ENCODE peak calls at places on chromosomes 11 and 22, in ten cellular contexts. One of them, this sample, is unnamed.

GRCh38 chr11:107587306-107587979 is 3.5 kb upstream of the ELMOD1 start:
- DNase-seq in Karpas-422: no peak
- DNase-seq in body of pancreas: no peak
- DNase-seq in A549: no peak
- DNase-seq in kidney: no peak
- DNase-seq in GM23338: no peak
- DNase-seq in cardiac muscle cell: no peak
- DNase-seq in testis: no peak
- DNase-seq in OCI-LY7: no peak
- DNase-seq in effector memory CD4-positive, alpha-beta T cell: no peak
- DNase-seq in this sample: no peak

GRCh38 chr11:119426142-119426541 is 3.2 kb upstream of the THY1 start:
- DNase-seq in kidney: no peak
- DNase-seq in effector memory CD4-positive, alpha-beta T cell: no peak
- DNase-seq in Karpas-422: no peak
- DNase-seq in OCI-LY7: no peak
- DNase-seq in testis: no peak
- DNase-seq in GM23338: peak; percentile 63
- DNase-seq in A549: no peak
- DNase-seq in body of pancreas: no peak
- DNase-seq in cardiac muscle cell: no peak
- DNase-seq in this sample: no peak

GRCh38 chr22:19036229-19036522 is 86.0 kb downstream of the DGCR2 start:
- DNase-seq in Karpas-422: no peak
- DNase-seq in testis: no peak
- DNase-seq in cardiac muscle cell: no peak
- DNase-seq in A549: no peak
- DNase-seq in GM23338: no peak
- DNase-seq in kidney: no peak
- DNase-seq in effector memory CD4-positive, alpha-beta T cell: no peak
- DNase-seq in OCI-LY7: no peak
- DNase-seq in body of pancreas: no peak
- DNase-seq in this sample: no peak

GRCh38 chr11:69876013-69876412 is 56.8 kb upstream of the FGF3 start:
- DNase-seq in OCI-LY7: no peak
- DNase-seq in cardiac muscle cell: no peak
- DNase-seq in body of pancreas: no peak
- DNase-seq in effector memory CD4-positive, alpha-beta T cell: no peak
- DNase-seq in kidney: peak; percentile 45
- DNase-seq in GM23338: no peak
- DNase-seq in testis: no peak
- DNase-seq in A549: no peak
- DNase-seq in Karpas-422: no peak
- DNase-seq in this sample: no peak

GRCh38 chr11:59175104-59175503 is 3.2 kb downstream of the DTX4 start:
- DNase-seq in OCI-LY7: no peak
- DNase-seq in A549: no peak
- DNase-seq in testis: no peak
- DNase-seq in GM23338: no peak
- DNase-seq in body of pancreas: no peak
- DNase-seq in cardiac muscle cell: no peak
- DNase-seq in effector memory CD4-positive, alpha-beta T cell: no peak
- DNase-seq in kidney: no peak
- DNase-seq in Karpas-422: no peak
- DNase-seq in this sample: no peak

GRCh38 chr11:12094872-12095800 is 15.3 kb upstream of the MICAL2 start:
- DNase-seq in effector memory CD4-positive, alpha-beta T cell: no peak
- DNase-seq in A549: no peak
- DNase-seq in kidney: no peak
- DNase-seq in cardiac muscle cell: peak; percentile 42
- DNase-seq in OCI-LY7: no peak
- DNase-seq in Karpas-422: no peak
- DNase-seq in GM23338: no peak
- DNase-seq in testis: peak; percentile 78
- DNase-seq in body of pancreas: peak; percentile 30
- DNase-seq in this sample: peak; percentile 87

GRCh38 chr11:46529086-46529905 is 64.5 kb downstream of the AMBRA1 start:
- DNase-seq in GM23338: peak; percentile 91
- DNase-seq in body of pancreas: peak; percentile 64
- DNase-seq in effector memory CD4-positive, alpha-beta T cell: peak; percentile 29
- DNase-seq in cardiac muscle cell: peak; percentile 81
- DNase-seq in A549: peak; percentile 73
- DNase-seq in OCI-LY7: peak; percentile 76
- DNase-seq in testis: peak; percentile 82
- DNase-seq in kidney: no peak
- DNase-seq in Karpas-422: peak; percentile 88
- DNase-seq in this sample: peak; percentile 77

GRCh38 chr11:66882540-66882939 is 25.7 kb downstream of the LRFN4 start:
- DNase-seq in A549: no peak
- DNase-seq in GM23338: no peak
- DNase-seq in effector memory CD4-positive, alpha-beta T cell: no peak
- DNase-seq in OCI-LY7: no peak
- DNase-seq in body of pancreas: no peak
- DNase-seq in Karpas-422: no peak
- DNase-seq in cardiac muscle cell: no peak
- DNase-seq in testis: no peak
- DNase-seq in kidney: no peak
- DNase-seq in this sample: no peak

DNA sequence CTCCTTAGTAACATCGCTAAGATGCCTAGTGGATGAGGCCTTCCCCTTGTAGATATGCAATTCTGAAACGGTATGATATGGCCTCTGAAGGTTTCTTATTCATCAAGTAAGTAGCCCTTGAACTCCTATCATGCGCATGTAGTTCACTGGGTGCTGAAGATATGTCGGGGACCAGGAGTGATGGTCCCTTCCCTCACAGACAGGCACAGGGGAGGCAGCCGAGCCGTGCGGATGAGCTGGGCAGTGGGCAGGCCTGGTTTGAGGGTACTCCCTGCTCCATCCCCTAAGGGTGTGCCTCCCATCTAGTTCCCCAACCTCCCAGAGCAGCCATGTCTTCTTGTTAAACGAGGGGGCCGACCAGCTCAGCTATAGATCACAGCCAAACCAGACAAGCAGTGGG is 40.1 kb downstream of the TP53I11 start:
- DNase-seq in effector memory CD4-positive, alpha-beta T cell: no peak
- DNase-seq in GM23338: no peak
- DNase-seq in Karpas-422: no peak
- DNase-seq in OCI-LY7: no peak
- DNase-seq in testis: no peak
- DNase-seq in cardiac muscle cell: no peak
- DNase-seq in A549: no peak
- DNase-seq in body of pancreas: no peak
- DNase-seq in kidney: no peak
- DNase-seq in this sample: no peak
- H3K4me1 ChIP-seq in effector memory CD4-positive, alpha-beta T cell: peaks cover 7% of the 10 kb centered on the region
- H3K4me1 ChIP-seq in GM23338: peaks cover 19% of the 10 kb centered on the region
- H3K4me1 ChIP-seq in Karpas-422: peaks cover 25% of the 10 kb centered on the region
- H3K4me1 ChIP-seq in OCI-LY7: peaks cover 6% of the 10 kb centered on the region
- H3K4me1 ChIP-seq in testis: no peaks in the 10 kb centered on the region
- H3K4me1 ChIP-seq in cardiac muscle cell: peaks cover 7% of the 10 kb centered on the region
- H3K4me1 ChIP-seq in A549: no peaks in the 10 kb centered on the region
- H3K4me1 ChIP-seq in body of pancreas: peaks cover 6% of the 10 kb centered on the region
- H3K4me1 ChIP-seq in kidney: peaks cover 5% of the 10 kb centered on the region
- H3K4me1 ChIP-seq in this sample: no peaks in the 10 kb centered on the region

GRCh38 chr11:70895061-70895670 is 357.2 kb downstream of the SHANK2 start:
- DNase-seq in effector memory CD4-positive, alpha-beta T cell: no peak
- DNase-seq in OCI-LY7: no peak
- DNase-seq in GM23338: no peak
- DNase-seq in cardiac muscle cell: no peak
- DNase-seq in Karpas-422: no peak
- DNase-seq in body of pancreas: no peak
- DNase-seq in A549: no peak
- DNase-seq in kidney: peak; percentile 44
- DNase-seq in testis: no peak
- DNase-seq in this sample: no peak

GRCh38 chr11:70892889-70893288 is 359.5 kb downstream of the SHANK2 start:
- DNase-seq in body of pancreas: no peak
- DNase-seq in kidney: no peak
- DNase-seq in A549: no peak
- DNase-seq in GM23338: no peak
- DNase-seq in cardiac muscle cell: no peak
- DNase-seq in effector memory CD4-positive, alpha-beta T cell: no peak
- DNase-seq in OCI-LY7: no peak
- DNase-seq in testis: no peak
- DNase-seq in Karpas-422: no peak
- DNase-seq in this sample: no peak

GRCh38 chr11:70889411-70889810 is 363.0 kb downstream of the SHANK2 start:
- DNase-seq in body of pancreas: no peak
- DNase-seq in Karpas-422: no peak
- DNase-seq in cardiac muscle cell: no peak
- DNase-seq in testis: no peak
- DNase-seq in kidney: peak; percentile 52
- DNase-seq in effector memory CD4-positive, alpha-beta T cell: no peak
- DNase-seq in GM23338: no peak
- DNase-seq in OCI-LY7: no peak
- DNase-seq in A549: no peak
- DNase-seq in this sample: no peak

GRCh38 chr11:70894566-70894965 is 357.8 kb downstream of the SHANK2 start:
- DNase-seq in testis: no peak
- DNase-seq in Karpas-422: no peak
- DNase-seq in OCI-LY7: no peak
- DNase-seq in effector memory CD4-positive, alpha-beta T cell: no peak
- DNase-seq in A549: no peak
- DNase-seq in kidney: peak; percentile 18
- DNase-seq in cardiac muscle cell: no peak
- DNase-seq in body of pancreas: no peak
- DNase-seq in GM23338: no peak
- DNase-seq in this sample: no peak

DNA sequence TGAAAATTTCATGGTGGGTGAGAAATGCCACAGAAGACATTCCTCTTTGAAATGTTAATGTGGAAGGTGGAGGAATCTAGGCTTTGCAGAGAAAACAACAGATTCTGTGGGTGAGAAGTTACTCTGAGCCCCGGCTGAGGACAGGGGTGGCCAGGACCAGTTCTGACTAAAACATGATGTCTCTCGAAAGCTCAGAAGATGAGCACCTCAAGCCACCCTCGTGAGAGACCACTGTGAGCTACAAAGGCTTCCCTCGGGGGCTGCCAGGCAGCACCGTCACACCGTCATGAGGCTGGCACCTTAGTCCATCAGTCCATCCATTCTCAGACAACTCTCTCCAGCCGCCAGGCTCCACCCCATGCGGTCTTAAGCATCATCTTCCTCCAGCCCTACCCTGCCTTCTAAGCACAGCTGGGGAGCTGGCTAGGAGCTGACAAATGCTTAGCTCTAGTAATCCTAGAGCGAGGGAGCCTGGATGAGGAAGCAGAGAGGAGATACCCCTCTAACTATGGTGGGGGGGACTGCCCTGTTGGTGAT is 360.5 kb downstream of the SHANK2 start:
- DNase-seq in effector memory CD4-positive, alpha-beta T cell: no peak
- DNase-seq in OCI-LY7: no peak
- DNase-seq in testis: no peak
- DNase-seq in A549: no peak
- DNase-seq in cardiac muscle cell: no peak
- DNase-seq in GM23338: no peak
- DNase-seq in body of pancreas: no peak
- DNase-seq in kidney: peak; percentile 49
- DNase-seq in Karpas-422: no peak
- DNase-seq in this sample: no peak
- H3K4me1 ChIP-seq in effector memory CD4-positive, alpha-beta T cell: no peaks in the 10 kb centered on the region
- H3K4me1 ChIP-seq in OCI-LY7: no peaks in the 10 kb centered on the region
- H3K4me1 ChIP-seq in testis: no peaks in the 10 kb centered on the region
- H3K4me1 ChIP-seq in A549: no peaks in the 10 kb centered on the region
- H3K4me1 ChIP-seq in cardiac muscle cell: no peaks in the 10 kb centered on the region
- H3K4me1 ChIP-seq in GM23338: no peaks in the 10 kb centered on the region
- H3K4me1 ChIP-seq in body of pancreas: peaks cover 4% of the 10 kb centered on the region
- H3K4me1 ChIP-seq in kidney: no peaks in the 10 kb centered on the region
- H3K4me1 ChIP-seq in Karpas-422: no peaks in the 10 kb centered on the region
- H3K4me1 ChIP-seq in this sample: no peaks in the 10 kb centered on the region

GRCh38 chr22:40462195-40462988 is 92.0 kb downstream of the SGSM3 start:
- DNase-seq in A549: no peak
- DNase-seq in OCI-LY7: peak; percentile 53
- DNase-seq in body of pancreas: no peak
- DNase-seq in effector memory CD4-positive, alpha-beta T cell: no peak
- DNase-seq in GM23338: no peak
- DNase-seq in Karpas-422: peak; percentile 67
- DNase-seq in cardiac muscle cell: no peak
- DNase-seq in testis: peak; percentile 40
- DNase-seq in kidney: no peak
- DNase-seq in this sample: no peak

GRCh38 chr22:40469181-40469580 is 98.8 kb downstream of the SGSM3 start:
- DNase-seq in body of pancreas: no peak
- DNase-seq in testis: no peak
- DNase-seq in GM23338: no peak
- DNase-seq in Karpas-422: no peak
- DNase-seq in A549: no peak
- DNase-seq in OCI-LY7: no peak
- DNase-seq in cardiac muscle cell: no peak
- DNase-seq in effector memory CD4-positive, alpha-beta T cell: no peak
- DNase-seq in kidney: no peak
- DNase-seq in this sample: no peak

GRCh38 chr22:40463017-40463631 is 92.7 kb downstream of the SGSM3 start:
- DNase-seq in Karpas-422: peak; percentile 88
- DNase-seq in effector memory CD4-positive, alpha-beta T cell: peak; percentile 7
- DNase-seq in body of pancreas: peak; percentile 22
- DNase-seq in OCI-LY7: peak; percentile 80
- DNase-seq in A549: no peak
- DNase-seq in GM23338: no peak
- DNase-seq in cardiac muscle cell: no peak
- DNase-seq in kidney: no peak
- DNase-seq in testis: no peak
- DNase-seq in this sample: peak; percentile 28

GRCh38 chr22:40466976-40467375 is 96.6 kb downstream of the SGSM3 start:
- DNase-seq in kidney: no peak
- DNase-seq in Karpas-422: no peak
- DNase-seq in A549: no peak
- DNase-seq in OCI-LY7: no peak
- DNase-seq in cardiac muscle cell: no peak
- DNase-seq in testis: no peak
- DNase-seq in body of pancreas: no peak
- DNase-seq in GM23338: no peak
- DNase-seq in effector memory CD4-positive, alpha-beta T cell: no peak
- DNase-seq in this sample: no peak

DNA sequence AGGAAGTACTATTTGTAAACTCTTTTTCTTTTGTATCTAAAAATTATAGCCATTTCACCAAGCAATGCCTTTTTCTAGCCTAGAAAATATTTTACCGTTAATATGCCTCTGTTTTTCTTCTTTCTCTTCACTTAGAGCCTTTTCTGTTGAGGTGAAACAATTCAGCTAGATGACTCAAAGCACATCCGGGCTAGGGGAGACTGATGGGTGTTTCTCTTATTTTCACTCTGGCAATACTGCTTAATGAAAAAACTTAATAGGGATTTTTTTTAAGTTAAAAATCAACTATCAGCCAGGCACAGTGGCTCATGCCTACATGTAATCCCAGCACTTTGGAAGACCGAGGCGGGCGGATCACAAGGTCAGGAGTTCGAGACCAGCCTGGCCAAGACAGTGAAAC is 93.3 kb downstream of the SGSM3 start:
- DNase-seq in body of pancreas: no peak
- DNase-seq in cardiac muscle cell: no peak
- DNase-seq in A549: no peak
- DNase-seq in GM23338: no peak
- DNase-seq in testis: no peak
- DNase-seq in Karpas-422: peak; percentile 60
- DNase-seq in kidney: no peak
- DNase-seq in OCI-LY7: peak; percentile 53
- DNase-seq in effector memory CD4-positive, alpha-beta T cell: no peak
- DNase-seq in this sample: no peak
- H3K4me1 ChIP-seq in body of pancreas: no peaks in the 10 kb centered on the region
- H3K4me1 ChIP-seq in cardiac muscle cell: no peaks in the 10 kb centered on the region
- H3K4me1 ChIP-seq in A549: peaks cover 42% of the 10 kb centered on the region
- H3K4me1 ChIP-seq in GM23338: no peaks in the 10 kb centered on the region
- H3K4me1 ChIP-seq in testis: peaks cover 8% of the 10 kb centered on the region
- H3K4me1 ChIP-seq in Karpas-422: peaks cover 43% of the 10 kb centered on the region
- H3K4me1 ChIP-seq in kidney: peaks cover 2% of the 10 kb centered on the region
- H3K4me1 ChIP-seq in OCI-LY7: peaks cover 38% of the 10 kb centered on the region
- H3K4me1 ChIP-seq in effector memory CD4-positive, alpha-beta T cell: peaks cover 29% of the 10 kb centered on the region
- H3K4me1 ChIP-seq in this sample: no peaks in the 10 kb centered on the region

DNA sequence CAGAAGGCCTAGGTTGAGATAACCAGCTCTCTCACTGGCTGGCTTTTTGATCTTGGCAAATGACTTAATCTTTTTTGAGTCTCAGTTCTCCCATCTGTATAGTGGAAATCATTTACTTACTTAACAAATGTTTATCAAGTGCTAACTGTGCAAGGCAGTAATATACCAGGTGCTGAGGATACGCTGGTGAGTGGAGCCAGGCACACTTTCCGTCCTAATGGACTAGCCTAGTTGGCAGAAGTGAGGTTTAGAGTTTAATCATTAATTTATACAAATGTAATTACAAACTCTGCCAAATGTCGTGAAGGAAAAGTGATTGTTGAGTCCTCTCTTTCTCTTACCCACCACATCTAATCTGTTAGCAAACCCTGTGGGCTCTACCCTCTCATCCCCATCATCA is 33.3 kb downstream of the EXT2 start:
- DNase-seq in A549: no peak
- DNase-seq in testis: no peak
- DNase-seq in body of pancreas: no peak
- DNase-seq in Karpas-422: no peak
- DNase-seq in GM23338: no peak
- DNase-seq in kidney: no peak
- DNase-seq in effector memory CD4-positive, alpha-beta T cell: no peak
- DNase-seq in cardiac muscle cell: no peak
- DNase-seq in OCI-LY7: no peak
- DNase-seq in this sample: no peak
- H3K4me1 ChIP-seq in A549: peaks cover 2% of the 10 kb centered on the region
- H3K4me1 ChIP-seq in testis: no peaks in the 10 kb centered on the region
- H3K4me1 ChIP-seq in body of pancreas: peaks cover 11% of the 10 kb centered on the region
- H3K4me1 ChIP-seq in Karpas-422: peaks cover 4% of the 10 kb centered on the region
- H3K4me1 ChIP-seq in GM23338: no peaks in the 10 kb centered on the region
- H3K4me1 ChIP-seq in kidney: peaks cover 3% of the 10 kb centered on the region
- H3K4me1 ChIP-seq in effector memory CD4-positive, alpha-beta T cell: no peaks in the 10 kb centered on the region
- H3K4me1 ChIP-seq in cardiac muscle cell: no peaks in the 10 kb centered on the region
- H3K4me1 ChIP-seq in OCI-LY7: no peaks in the 10 kb centered on the region
- H3K4me1 ChIP-seq in this sample: no peaks in the 10 kb centered on the region

This sample was measured in colonic mucosa.